ENCODE peak calls at places on chromosome 16, in nine cellular contexts. One of them, this sample, is unnamed.

GRCh38 chr16:66740010-66740409 is 11.4 kb downstream of the DYNC1LI2 start:
- DNase-seq in A549: peak
- DNase-seq in HepG2: peak
- DNase-seq in SK-N-SH: peak
- DNase-seq in GM23338: peak
- DNase-seq in HL-60: no peak
- DNase-seq in K562: peak
- DNase-seq in HCT116: no peak
- DNase-seq in GM12878: no peak
- DNase-seq in this sample: no peak

GRCh38 chr16:89596061-89596689 is 17.3 kb upstream of the DPEP1 start:
- DNase-seq in A549: no peak
- DNase-seq in HepG2: no peak
- DNase-seq in SK-N-SH: no peak
- DNase-seq in GM23338: no peak
- DNase-seq in HL-60: no peak
- DNase-seq in K562: no peak
- DNase-seq in HCT116: no peak
- DNase-seq in GM12878: no peak
- DNase-seq in this sample: no peak

GRCh38 chr16:29154676-29155121 is 169.8 kb downstream of the LAT start:
- DNase-seq in A549: no peak
- DNase-seq in HepG2: no peak
- DNase-seq in SK-N-SH: no peak
- DNase-seq in GM23338: no peak
- DNase-seq in HL-60: no peak
- DNase-seq in K562: no peak
- DNase-seq in HCT116: no peak
- DNase-seq in GM12878: no peak
- DNase-seq in this sample: no peak

GRCh38 chr16:75236232-75236631 is 15.2 kb downstream of the BCAR1 start:
- DNase-seq in A549: no peak
- DNase-seq in HepG2: no peak
- DNase-seq in SK-N-SH: no peak
- DNase-seq in GM23338: no peak
- DNase-seq in HL-60: no peak
- DNase-seq in K562: no peak
- DNase-seq in HCT116: no peak
- DNase-seq in GM12878: no peak
- DNase-seq in this sample: no peak

GRCh38 chr16:17347624-17348023 is 123.1 kb downstream of the XYLT1 start:
- DNase-seq in A549: no peak
- DNase-seq in HepG2: no peak
- DNase-seq in SK-N-SH: no peak
- DNase-seq in GM23338: no peak
- DNase-seq in HL-60: no peak
- DNase-seq in K562: no peak
- DNase-seq in HCT116: no peak
- DNase-seq in GM12878: no peak
- DNase-seq in this sample: no peak

GRCh38 chr16:23509763-23510153 is 536 bp downstream of the GGA2 start:
- DNase-seq in A549: no peak
- DNase-seq in HepG2: no peak
- DNase-seq in SK-N-SH: no peak
- DNase-seq in GM23338: peak
- DNase-seq in HL-60: no peak
- DNase-seq in K562: no peak
- DNase-seq in HCT116: no peak
- DNase-seq in GM12878: no peak
- DNase-seq in this sample: no peak

GRCh38 chr16:6131526-6132050 is 1034.0 kb upstream of the EEF2KMT start:
- DNase-seq in A549: no peak
- DNase-seq in HepG2: no peak
- DNase-seq in SK-N-SH: no peak
- DNase-seq in GM23338: no peak
- DNase-seq in HL-60: no peak
- DNase-seq in K562: no peak
- DNase-seq in HCT116: no peak
- DNase-seq in GM12878: no peak
- DNase-seq in this sample: no peak

GRCh38 chr16:66167564-66168291 is 198.8 kb upstream of the CDH5 start:
- DNase-seq in A549: no peak
- DNase-seq in HepG2: no peak
- DNase-seq in SK-N-SH: no peak
- DNase-seq in GM23338: peak
- DNase-seq in HL-60: no peak
- DNase-seq in K562: no peak
- DNase-seq in HCT116: no peak
- DNase-seq in GM12878: no peak
- DNase-seq in this sample: no peak

GRCh38 chr16:10565167-10565566 is 15.2 kb downstream of the EMP2 start:
- DNase-seq in A549: no peak
- DNase-seq in HepG2: peak
- DNase-seq in SK-N-SH: no peak
- DNase-seq in GM23338: no peak
- DNase-seq in HL-60: no peak
- DNase-seq in K562: no peak
- DNase-seq in HCT116: no peak
- DNase-seq in GM12878: no peak
- DNase-seq in this sample: no peak

GRCh38 chr16:15897834-15898254 is 9.4 kb upstream of the CEP20 start:
- DNase-seq in A549: no peak
- DNase-seq in HepG2: no peak
- DNase-seq in SK-N-SH: no peak
- DNase-seq in GM23338: no peak
- DNase-seq in HL-60: peak
- DNase-seq in K562: no peak
- DNase-seq in HCT116: no peak
- DNase-seq in GM12878: peak
- DNase-seq in this sample: no peak

GRCh38 chr16:14289692-14290340 is 218.7 kb downstream of the MRTFB start:
- DNase-seq in A549: peak
- DNase-seq in HepG2: peak
- DNase-seq in SK-N-SH: peak
- DNase-seq in GM23338: peak
- DNase-seq in HL-60: no peak
- DNase-seq in K562: peak
- DNase-seq in HCT116: peak
- DNase-seq in GM12878: no peak
- DNase-seq in this sample: no peak

GRCh38 chr16:29007865-29008593 is 23.2 kb downstream of the LAT start:
- DNase-seq in A549: no peak
- DNase-seq in HepG2: no peak
- DNase-seq in SK-N-SH: no peak
- DNase-seq in GM23338: no peak
- DNase-seq in HL-60: no peak
- DNase-seq in K562: peak
- DNase-seq in HCT116: no peak
- DNase-seq in GM12878: no peak
- DNase-seq in this sample: no peak

GRCh38 chr16:76280421-76280820 is 3.2 kb downstream of the CNTNAP4 start:
- DNase-seq in A549: no peak
- DNase-seq in HepG2: no peak
- DNase-seq in SK-N-SH: no peak
- DNase-seq in GM23338: no peak
- DNase-seq in HL-60: no peak
- DNase-seq in K562: no peak
- DNase-seq in HCT116: no peak
- DNase-seq in GM12878: no peak
- DNase-seq in this sample: no peak

GRCh38 chr16:12119562-12119961 is 143.0 kb downstream of the SNX29 start:
- DNase-seq in A549: no peak
- DNase-seq in HepG2: no peak
- DNase-seq in SK-N-SH: no peak
- DNase-seq in GM23338: no peak
- DNase-seq in HL-60: no peak
- DNase-seq in K562: no peak
- DNase-seq in HCT116: no peak
- DNase-seq in GM12878: no peak
- DNase-seq in this sample: no peak
- H3K27ac ChIP-seq in A549: no peak
- H3K27ac ChIP-seq in HepG2: no peak
- H3K27ac ChIP-seq in SK-N-SH: no peak
- H3K27ac ChIP-seq in GM23338: no peak
- H3K27ac ChIP-seq in HL-60: no peak
- H3K27ac ChIP-seq in K562: no peak
- H3K27ac ChIP-seq in HCT116: no peak
- H3K27ac ChIP-seq in GM12878: no peak
- H3K27ac ChIP-seq in this sample: no peak

GRCh38 chr16:19116711-19117449 is 3.1 kb downstream of the ITPRIPL2 start:
- DNase-seq in A549: no peak
- DNase-seq in HepG2: no peak
- DNase-seq in SK-N-SH: no peak
- DNase-seq in GM23338: peak
- DNase-seq in HL-60: no peak
- DNase-seq in K562: no peak
- DNase-seq in HCT116: no peak
- DNase-seq in GM12878: no peak
- DNase-seq in this sample: no peak
- TF ChIP-seq REST in A549: no peak
- TF ChIP-seq REST in HepG2: no peak
- TF ChIP-seq REST in SK-N-SH: no peak
- TF ChIP-seq REST in GM23338: no peak
- TF ChIP-seq REST in HL-60: no peak
- TF ChIP-seq REST in K562: no peak
- TF ChIP-seq REST in HCT116: no peak
- TF ChIP-seq REST in GM12878: no peak
- TF ChIP-seq REST in this sample: no peak

DNA sequence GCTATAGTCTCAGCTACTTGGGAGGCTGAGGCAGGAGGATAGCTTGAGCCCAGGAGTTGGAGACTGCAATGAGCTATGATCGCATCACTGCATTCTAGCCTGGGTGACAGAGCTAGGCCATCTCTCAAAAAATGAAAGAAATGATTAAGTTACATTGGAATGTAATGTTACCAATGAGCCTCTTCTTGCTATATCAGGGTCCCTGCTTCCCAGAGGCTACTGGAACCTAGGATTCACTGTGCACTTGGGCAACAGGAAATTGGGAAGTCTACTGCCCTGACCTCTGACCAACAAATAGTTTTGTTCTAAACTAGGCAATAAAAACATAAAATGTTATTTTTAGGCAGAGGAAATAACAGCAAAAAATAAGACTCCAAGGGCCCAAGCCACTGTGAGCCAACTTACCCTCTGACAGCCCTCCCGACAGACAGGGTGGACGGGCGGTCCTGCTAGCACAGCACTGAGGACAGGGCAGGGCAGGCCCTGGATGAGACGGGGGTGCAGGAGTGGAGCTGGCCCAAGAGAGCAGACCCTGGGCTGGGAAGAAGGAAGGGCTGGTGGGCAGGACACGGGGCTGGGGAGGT is 27.5 kb downstream of the NSMCE1 start:
- DNase-seq in A549: no peak
- DNase-seq in HepG2: no peak
- DNase-seq in SK-N-SH: no peak
- DNase-seq in GM23338: no peak
- DNase-seq in HL-60: no peak
- DNase-seq in K562: no peak
- DNase-seq in HCT116: no peak
- DNase-seq in GM12878: no peak
- DNase-seq in this sample: no peak
- H3K27ac ChIP-seq in A549: no peak
- H3K27ac ChIP-seq in HepG2: no peak
- H3K27ac ChIP-seq in SK-N-SH: peak
- H3K27ac ChIP-seq in GM23338: no peak
- H3K27ac ChIP-seq in HL-60: no peak
- H3K27ac ChIP-seq in K562: no peak
- H3K27ac ChIP-seq in HCT116: no peak
- H3K27ac ChIP-seq in GM12878: no peak
- H3K27ac ChIP-seq in this sample: no peak

GRCh38 chr16:85753559-85753958 is 2.7 kb upstream of the C16orf74 start:
- DNase-seq in A549: no peak
- DNase-seq in HepG2: no peak
- DNase-seq in SK-N-SH: no peak
- DNase-seq in GM23338: no peak
- DNase-seq in HL-60: no peak
- DNase-seq in K562: no peak
- DNase-seq in HCT116: no peak
- DNase-seq in GM12878: no peak
- DNase-seq in this sample: no peak

GRCh38 chr16:85751665-85752501 is 987 bp upstream of the C16orf74 start:
- DNase-seq in A549: no peak
- DNase-seq in HepG2: no peak
- DNase-seq in SK-N-SH: no peak
- DNase-seq in GM23338: no peak
- DNase-seq in HL-60: no peak
- DNase-seq in K562: no peak
- DNase-seq in HCT116: no peak
- DNase-seq in GM12878: no peak
- DNase-seq in this sample: no peak

GRCh38 chr16:85754403-85754802 is 3.5 kb upstream of the C16orf74 start:
- DNase-seq in A549: no peak
- DNase-seq in HepG2: no peak
- DNase-seq in SK-N-SH: no peak
- DNase-seq in GM23338: no peak
- DNase-seq in HL-60: no peak
- DNase-seq in K562: no peak
- DNase-seq in HCT116: no peak
- DNase-seq in GM12878: no peak
- DNase-seq in this sample: no peak

GRCh38 chr16:85753976-85754375 is 3.1 kb upstream of the C16orf74 start:
- DNase-seq in A549: no peak
- DNase-seq in HepG2: no peak
- DNase-seq in SK-N-SH: no peak
- DNase-seq in GM23338: no peak
- DNase-seq in HL-60: no peak
- DNase-seq in K562: no peak
- DNase-seq in HCT116: no peak
- DNase-seq in GM12878: no peak
- DNase-seq in this sample: no peak

DNA sequence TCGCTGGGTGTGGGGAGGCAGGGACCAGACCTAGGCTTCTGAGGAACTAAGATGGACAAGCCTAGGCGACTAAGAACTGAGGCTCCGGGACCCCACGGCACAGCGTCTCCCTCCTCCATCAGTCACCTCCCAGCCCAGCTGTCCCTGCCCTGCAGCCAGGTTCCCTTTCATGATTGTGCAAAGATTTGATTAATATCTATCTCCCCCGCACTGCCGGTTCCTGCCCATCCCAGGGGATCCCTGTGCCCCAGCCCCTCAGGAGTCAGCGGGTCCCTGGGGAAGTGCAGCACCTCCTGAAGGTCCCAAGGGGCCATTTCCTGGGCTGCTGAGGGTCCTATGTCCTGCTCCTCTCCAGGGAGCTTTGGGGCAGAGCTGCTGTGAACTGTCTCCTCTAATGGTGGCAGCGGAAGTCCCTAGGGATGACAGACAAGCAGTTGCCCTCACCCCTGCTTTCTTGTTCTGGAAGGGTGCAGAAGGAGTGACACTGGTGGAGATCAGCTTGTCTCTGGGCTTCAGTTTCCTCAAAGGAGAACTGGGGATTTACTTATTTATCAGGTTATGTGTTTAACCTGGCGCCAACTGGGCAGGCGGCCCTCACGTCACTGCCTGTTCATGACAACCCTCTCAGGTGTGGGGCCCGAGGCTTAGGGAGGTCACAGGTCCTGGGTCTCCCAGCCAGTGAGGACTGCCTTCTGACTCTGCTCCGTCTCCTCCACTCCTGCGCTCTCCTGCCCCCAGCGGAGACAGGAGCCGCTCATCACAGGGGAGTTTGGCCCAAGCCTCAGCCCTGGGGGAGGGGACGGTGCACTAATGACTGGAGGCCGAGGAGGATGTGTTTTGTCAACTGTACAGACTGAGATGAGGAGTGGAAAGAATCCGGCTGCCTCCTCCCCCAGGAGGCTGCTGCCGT is 1.9 kb upstream of the C16orf74 start:
- DNase-seq in A549: no peak
- DNase-seq in HepG2: peak
- DNase-seq in SK-N-SH: peak
- DNase-seq in GM23338: peak
- DNase-seq in HL-60: no peak
- DNase-seq in K562: peak
- DNase-seq in HCT116: no peak
- DNase-seq in GM12878: no peak
- DNase-seq in this sample: no peak
- TF ChIP-seq REST in A549: no peak
- TF ChIP-seq REST in HepG2: no peak
- TF ChIP-seq REST in SK-N-SH: no peak
- TF ChIP-seq REST in GM23338: no peak
- TF ChIP-seq REST in HL-60: no peak
- TF ChIP-seq REST in K562: no peak
- TF ChIP-seq REST in HCT116: no peak
- TF ChIP-seq REST in GM12878: no peak
- TF ChIP-seq REST in this sample: no peak